ENCODE peak calls at places on chromosomes 1 and 21, in eight cellular contexts. E is retinal pigment epithelial cell; N is bronchial epithelial cell; A is transverse colon; Y is Peyer's patch; C is CD8-positive, alpha-beta T cell; O is choroid plexus epithelial cell; Q is AG09309. T is an unnamed sample.

GRCh38 chr21:17585875-17586450 is 26.7 kb downstream of the BTG3 start:
- DNase-seq in Q (peak), A (no peak), E (peak), O (peak), C (no peak), Y (no peak), N (peak), T (peak)

GRCh38 chr1:220336391-220337065 is 64.3 kb upstream of the RAB3GAP2 start:
- DNase-seq in N (peak), O (no peak), Y (no peak), E (peak), Q (no peak), A (no peak), C (no peak), T (no peak)

GRCh38 chr1:214441119-214441518 is 110.3 kb downstream of the PTPN14 start:
- DNase-seq in Y (no peak), C (no peak), E (no peak), N (peak), Q (peak), A (no peak), O (peak), T (no peak)

GRCh38 chr1:41678141-41678878 is 193.8 kb upstream of the EDN2 start:
- DNase-seq in E (no peak), Q (peak), Y (no peak), C (no peak), A (no peak), N (peak), O (peak), T (no peak)

GRCh38 chr1:37338658-37339057 is 135.7 kb upstream of the ZC3H12A start:
- DNase-seq in O (no peak), E (no peak), Q (no peak), N (no peak), Y (no peak), C (no peak), A (no peak), T (no peak)

GRCh38 chr21:25457411-25457810 is 149.9 kb downstream of the MRPL39 start:
- DNase-seq in Y (no peak), E (peak), A (no peak), Q (no peak), N (peak), C (no peak), O (peak), T (peak)

GRCh38 chr1:162541619-162542141 is 19.8 kb upstream of the UAP1 start:
- DNase-seq in C (no peak), A (peak), O (peak), Q (peak), N (peak), E (peak), Y (no peak), T (no peak)

GRCh38 chr1:16156848-16157495 is 1.1 kb upstream of the EPHA2 start:
- DNase-seq in E (no peak), A (no peak), C (no peak), N (peak), Q (no peak), Y (no peak), O (peak), T (no peak)

GRCh38 chr21:45763506-45763905 is 120.0 kb downstream of the PCBP3 start:
- DNase-seq in Q (no peak), Y (no peak), A (no peak), N (no peak), C (no peak), O (no peak), E (no peak), T (no peak)

GRCh38 chr1:44870096-44870495 is 27.0 kb upstream of the PTCH2 start:
- DNase-seq in O (no peak), E (no peak), C (no peak), Y (no peak), Q (no peak), A (no peak), N (no peak), T (no peak)

GRCh38 chr1:235648407-235648907 is 1.1 kb downstream of the GNG4 start:
- DNase-seq in A (peak), E (no peak), O (no peak), N (no peak), C (no peak), Y (no peak), Q (no peak), T (no peak)

GRCh38 chr1:1294250-1294890 is 13.4 kb downstream of the ACAP3 start:
- DNase-seq in N (no peak), C (no peak), E (no peak), A (no peak), O (no peak), Q (no peak), Y (no peak), T (no peak)

GRCh38 chr1:68904472-68904871 is 407.6 kb upstream of the DEPDC1 start:
- DNase-seq in N (peak), C (no peak), E (peak), A (no peak), O (peak), Y (no peak), Q (no peak), T (no peak)

GRCh38 chr1:153444078-153444477 is 16.4 kb downstream of the S100A7 start:
- DNase-seq in Q (no peak), N (no peak), Y (no peak), E (no peak), A (no peak), C (no peak), O (no peak), T (no peak)

GRCh38 chr1:205526431-205526830 is 22.0 kb downstream of the CDK18 start:
- DNase-seq in Q (no peak), N (no peak), Y (peak), O (no peak), C (no peak), E (no peak), A (no peak), T (no peak)

GRCh38 chr1:33918368-33918767 is 54.5 kb downstream of the HMGB4 start:
- DNase-seq in E (no peak), Q (peak), O (peak), A (no peak), Y (no peak), C (no peak), N (peak), T (no peak)

GRCh38 chr21:29256125-29256895 is 42.4 kb upstream of the BACH1 start:
- DNase-seq in Y (no peak), E (no peak), Q (no peak), C (no peak), O (no peak), N (peak), A (no peak), T (no peak)

GRCh38 chr1:217812175-217812574 is 181.0 kb downstream of the SPATA17 start:
- DNase-seq in Q (no peak), O (no peak), A (no peak), E (no peak), C (no peak), Y (no peak), N (no peak), T (no peak)

GRCh38 chr1:59892836-59893811 is 33.4 kb downstream of the CYP2J2 start:
- DNase-seq in E (no peak), A (no peak), C (no peak), O (no peak), N (peak), Q (no peak), Y (no peak), T (no peak)

GRCh38 chr1:20110679-20111078 is 8.7 kb downstream of the PLA2G2D start:
- DNase-seq in O (no peak), N (peak), C (no peak), Y (no peak), A (no peak), E (peak), Q (peak), T (no peak)

GRCh38 chr1:153573351-153573750 is 7.7 kb upstream of the S100A2 start:
- DNase-seq in E (no peak), A (no peak), Q (no peak), N (no peak), C (no peak), O (peak), Y (no peak), T (no peak)

DNA sequence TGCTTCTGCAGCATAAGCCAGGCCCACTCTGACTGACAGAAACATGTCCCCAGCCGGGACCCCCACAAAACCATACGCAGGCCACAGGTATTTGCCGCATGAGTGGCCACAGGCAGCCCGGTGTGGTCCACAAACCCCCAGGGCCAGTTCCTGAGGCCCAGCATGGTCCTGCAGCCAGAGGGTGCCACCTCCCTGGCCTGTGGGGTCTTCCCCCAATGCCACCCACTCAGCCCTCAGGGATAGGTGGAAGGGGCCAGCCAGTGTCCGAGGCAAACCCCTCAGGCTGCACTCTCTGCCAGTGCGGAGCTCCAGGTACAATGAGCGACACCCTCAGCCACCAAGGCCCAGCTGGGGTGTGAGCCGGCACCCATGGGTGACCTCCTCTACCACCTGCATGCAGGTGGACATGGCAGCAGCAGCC is 43.5 kb downstream of the UBE2G2 start:
- DNase-seq in Y (no peak), Q (no peak), N (no peak), O (no peak), C (no peak), E (no peak), A (no peak), T (no peak)
- H3K4me3 ChIP-seq in Y (no peak), Q (no peak), N (no peak), O (no peak), C (no peak), E (no peak), A (no peak), T (no peak)

DNA sequence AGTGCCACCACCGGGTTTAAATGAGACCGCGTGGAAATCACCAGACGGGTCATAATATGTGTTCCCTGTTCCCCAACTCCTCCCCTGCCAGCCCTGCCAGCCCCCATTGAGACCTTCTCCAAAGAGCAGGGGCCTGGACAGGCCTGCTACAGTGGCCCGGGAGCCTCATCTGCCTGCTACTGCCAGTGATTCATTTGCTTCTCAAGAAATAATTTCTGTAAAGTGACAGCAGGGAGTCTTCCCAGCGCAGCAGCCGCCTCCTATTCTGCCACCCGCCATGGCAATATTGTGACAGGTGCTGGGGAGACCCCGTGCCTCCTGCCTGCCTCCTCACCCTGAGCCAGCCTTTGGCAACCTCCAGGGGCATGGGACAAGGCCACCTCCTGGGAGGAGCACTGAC is 8.9 kb downstream of the IFFO2 start:
- DNase-seq in Q (no peak), E (no peak), A (no peak), Y (no peak), N (no peak), O (no peak), C (no peak), T (no peak)
- TF ChIP-seq CTCF in Q (no peak), E (no peak), A (no peak), Y (no peak), N (no peak), O (no peak), C (no peak), T (no peak)

GRCh38 chr1:155017946-155018316 is 15.3 kb downstream of the ZBTB7B start:
- DNase-seq in Y (no peak), O (no peak), Q (no peak), A (no peak), N (no peak), E (no peak), C (no peak), T (no peak)

GRCh38 chr1:155018617-155019348 is 14.8 kb downstream of the DCST2 start:
- DNase-seq in N (no peak), Q (no peak), E (no peak), C (no peak), Y (no peak), A (no peak), O (no peak), T (no peak)

GRCh38 chr1:155015527-155016230 is 13.1 kb downstream of the ZBTB7B start:
- DNase-seq in Q (no peak), E (no peak), C (no peak), N (no peak), A (no peak), O (no peak), Y (peak), T (no peak)

GRCh38 chr1:155016231-155016831 is 13.7 kb downstream of the ZBTB7B start:
- DNase-seq in Q (no peak), O (no peak), A (peak), C (no peak), Y (peak), N (no peak), E (no peak), T (no peak)

DNA sequence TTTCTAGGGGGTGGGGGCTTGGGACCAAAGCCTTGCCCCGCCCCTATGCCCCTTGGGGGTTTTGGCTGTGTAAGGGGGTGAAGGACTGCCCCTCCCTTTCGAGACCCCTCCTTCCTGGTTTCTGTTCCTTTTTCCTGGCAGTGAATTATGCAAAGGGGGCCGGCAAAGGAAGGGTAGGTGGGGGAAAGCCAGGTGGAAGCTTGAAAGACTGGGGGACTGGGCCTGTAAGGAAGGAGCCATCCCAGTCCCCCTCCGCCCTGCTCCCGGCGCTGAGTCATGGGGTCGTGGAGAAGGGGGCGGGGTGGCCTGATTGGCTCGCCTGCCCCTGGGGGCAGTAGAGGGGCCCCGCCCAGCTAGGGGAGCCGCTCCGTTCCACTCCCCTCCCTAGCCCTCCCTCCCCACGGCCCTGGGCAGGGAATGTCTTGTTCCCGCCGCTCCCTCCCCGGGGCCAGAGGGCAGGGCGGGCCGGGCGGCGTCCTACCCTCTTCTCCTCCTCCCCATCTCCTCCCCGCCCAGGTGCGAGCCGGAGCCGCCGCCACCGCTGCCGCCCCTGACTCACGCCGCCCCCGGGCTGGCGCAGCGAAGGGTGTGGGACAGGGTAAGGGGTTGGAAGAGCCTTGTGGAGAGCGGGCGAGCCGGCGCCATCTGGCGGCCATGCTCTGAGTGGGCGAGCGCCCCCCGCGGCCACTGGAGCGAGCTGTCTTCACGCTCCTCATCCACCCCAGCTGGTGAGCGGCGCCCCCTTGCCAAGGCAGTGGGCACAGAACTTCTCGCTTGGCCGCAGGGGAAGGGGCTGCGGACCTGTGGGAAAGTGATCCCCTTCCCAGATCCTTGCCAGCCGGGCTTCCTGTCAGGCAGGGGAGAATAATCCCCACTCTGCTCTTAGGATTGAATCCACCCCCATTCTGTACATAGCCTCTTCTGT is 14.7 kb downstream of the ZBTB7B start:
- DNase-seq in N (peak), Q (peak), Y (peak), C (peak), O (peak), A (peak), E (peak), T (no peak)
- H3K4me3 ChIP-seq in N (peak), Q (peak), Y (peak), C (peak), O (peak), A (peak), E (peak), T (peak)

DNA sequence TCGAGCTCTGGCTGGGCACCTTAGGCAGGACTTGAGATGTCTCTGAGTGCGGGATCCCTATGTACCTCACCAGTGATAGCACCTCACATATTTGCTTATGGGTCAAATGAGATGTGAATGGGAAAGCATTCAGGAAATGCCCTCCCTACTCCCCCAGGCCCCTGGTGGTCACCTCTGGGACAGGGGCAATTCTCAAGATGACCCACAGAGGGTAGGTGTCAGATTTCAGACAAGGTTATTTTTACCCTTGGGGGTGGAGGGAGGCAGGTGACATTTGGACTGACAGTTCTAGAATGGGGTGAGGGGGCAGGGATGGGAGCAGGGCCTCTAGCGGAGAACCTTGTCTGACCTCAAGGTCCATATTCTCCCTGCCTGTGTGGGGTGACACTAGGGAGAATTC is 27.1 kb downstream of the ACOT11 start:
- DNase-seq in A (no peak), E (no peak), C (no peak), Q (no peak), N (no peak), Y (no peak), O (no peak), T (no peak)
- TF ChIP-seq CTCF in A (no peak), E (no peak), C (no peak), Q (no peak), N (no peak), Y (no peak), O (peak), T (peak)

GRCh38 chr1:35073265-35073811 is 5.8 kb upstream of the ZMYM1 start:
- DNase-seq in Y (no peak), A (no peak), Q (no peak), O (no peak), C (no peak), E (no peak), N (no peak), T (no peak)

GRCh38 chr1:35080171-35080854 is 1.1 kb downstream of the ZMYM1 start:
- DNase-seq in Q (no peak), Y (no peak), N (no peak), O (no peak), A (no peak), E (no peak), C (no peak), T (no peak)

DNA sequence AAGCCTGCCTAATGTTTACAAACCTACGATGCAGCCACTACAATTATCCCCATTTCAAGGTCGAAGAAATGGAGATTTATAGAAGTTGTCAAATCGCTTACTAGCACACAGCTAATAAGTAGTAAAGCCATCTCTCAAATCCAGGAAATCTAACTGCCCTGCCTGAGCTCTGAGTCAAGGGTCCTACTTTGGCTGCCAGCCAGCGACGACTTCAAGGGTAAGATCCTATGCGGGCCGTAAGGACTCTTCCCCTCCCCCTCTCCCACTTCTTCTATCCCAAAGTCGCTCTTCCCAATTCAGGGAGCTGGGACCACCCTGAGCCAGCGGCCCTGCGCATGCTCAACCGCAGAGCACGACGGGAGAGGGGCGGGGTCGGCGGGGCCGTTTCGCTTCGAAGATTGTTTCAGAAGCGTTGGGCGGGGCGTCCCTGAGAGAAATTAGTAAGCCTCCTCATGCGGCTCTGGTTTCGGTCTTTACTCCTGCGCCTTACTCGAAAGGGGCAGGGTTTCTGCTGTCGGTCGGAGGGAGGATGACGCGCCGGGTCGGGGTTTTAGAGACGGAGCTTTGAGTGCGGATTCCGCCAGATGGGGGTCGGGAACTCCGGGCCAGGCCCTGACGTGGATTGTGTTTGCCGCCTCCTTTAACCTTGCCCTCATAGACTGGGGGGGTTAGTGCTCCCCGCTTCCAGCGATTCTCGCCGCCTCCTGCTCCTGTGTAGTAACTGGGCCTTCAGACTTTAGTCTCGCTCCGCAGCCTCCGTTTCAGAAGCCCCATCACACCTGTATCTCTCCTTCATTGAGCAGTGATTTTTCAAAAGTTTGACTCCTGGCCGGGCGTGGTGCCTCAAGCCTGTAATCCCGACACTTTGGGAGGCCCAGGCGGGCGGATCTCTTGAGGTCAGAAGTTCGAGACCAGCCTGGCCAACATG is at the start of gene ZMYM1:
- DNase-seq in C (peak), N (peak), Y (peak), E (peak), A (peak), O (peak), Q (peak), T (peak)
- H3K4me3 ChIP-seq in C (peak), N (peak), Y (peak), E (peak), A (peak), O (peak), Q (peak), T (peak)

DNA sequence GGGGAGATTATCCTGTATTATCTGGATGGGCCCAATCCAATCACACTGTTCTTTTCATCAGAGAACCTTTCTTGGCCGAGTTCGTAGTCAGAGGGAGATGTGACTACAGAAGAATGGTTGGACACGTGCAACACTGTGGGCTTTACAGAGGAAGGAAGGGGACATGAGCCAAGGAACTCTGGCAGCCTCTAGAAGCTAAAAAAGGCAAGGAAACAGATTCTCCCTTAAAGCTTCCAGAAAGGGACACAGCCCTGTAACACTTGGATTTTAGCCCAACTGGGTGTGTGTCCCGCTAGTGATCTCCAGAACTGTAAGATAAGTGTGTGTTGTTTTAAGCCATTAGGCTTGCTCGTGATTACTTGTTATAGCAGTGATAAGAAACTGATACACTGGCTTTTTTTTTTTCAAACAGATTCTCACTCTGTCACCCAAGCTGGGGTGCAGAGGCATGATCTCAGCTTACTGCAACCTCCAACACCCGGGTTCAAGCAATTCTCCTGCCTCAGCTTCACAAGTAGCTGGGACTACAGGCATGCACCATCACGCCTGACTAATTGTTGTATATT is 53.9 kb upstream of the FBXO28 start:
- DNase-seq in Y (no peak), E (no peak), O (no peak), C (no peak), Q (no peak), A (no peak), N (no peak), T (no peak)
- TF ChIP-seq CTCF in Y (no peak), E (no peak), O (no peak), C (no peak), Q (no peak), A (no peak), N (no peak), T (no peak)

GRCh38 chr1:145720878-145721671 is 1.8 kb downstream of the CD160 start:
- DNase-seq in C (peak), N (peak), E (no peak), Q (no peak), O (peak), Y (peak), A (peak), T (no peak)
- H3K4me3 ChIP-seq in C (peak), N (peak), E (peak), Q (peak), O (peak), Y (peak), A (peak), T (peak)

T was measured in epithelial cell of proximal tubule.